ENCODE peak calls at places on chromosomes 12 and 14, in eight cellular contexts. D is left cardiac atrium; B is CD4-positive, alpha-beta T cell; U is spleen; H is glutamatergic neuron; K is T-helper 1 cell; W is SIG-M5; M is GM04504. C is an unnamed sample.

GRCh38 chr12:4723226-4723625 is 3.0 kb downstream of the GALNT8 start:
- DNase-seq in K (no peak), D (no peak), M (no peak), H (no peak), B (no peak), U (no peak), W (no peak), C (no peak)

GRCh38 chr12:132250707-132251106 is 78.7 kb downstream of the GALNT9 start:
- DNase-seq in B (no peak), W (no peak), M (no peak), K (no peak), U (peak), D (no peak), H (peak), C (no peak)

GRCh38 chr12:29519585-29520182 is 22.2 kb upstream of the OVCH1 start:
- DNase-seq in W (no peak), H (no peak), K (no peak), M (peak), B (no peak), U (no peak), D (peak), C (no peak)

GRCh38 chr14:22291406-22291805 is 297.6 kb downstream of the DAD1 start:
- DNase-seq in W (no peak), K (no peak), D (no peak), M (no peak), U (no peak), H (no peak), B (no peak), C (no peak)

GRCh38 chr12:94831081-94831747 is 172.3 kb downstream of the NDUFA12 start:
- DNase-seq in H (no peak), U (peak), K (no peak), D (no peak), B (no peak), M (no peak), W (peak), C (no peak)

GRCh38 chr14:51006781-51007211 is 62.5 kb upstream of the PYGL start:
- DNase-seq in H (peak), U (no peak), K (no peak), W (no peak), D (peak), M (peak), B (no peak), C (no peak)

GRCh38 chr14:67352055-67352454 is 7.5 kb downstream of the ATP6V1D start:
- DNase-seq in W (no peak), U (no peak), K (no peak), B (no peak), M (no peak), D (no peak), H (no peak), C (no peak)

GRCh38 chr12:123540899-123541662 is 7.6 kb upstream of the RILPL1 start:
- DNase-seq in K (no peak), H (no peak), B (no peak), U (no peak), D (no peak), M (no peak), W (no peak), C (no peak)

GRCh38 chr12:25775968-25776367 is 182.5 kb upstream of the RASSF8 start:
- DNase-seq in B (no peak), W (no peak), H (peak), D (no peak), U (no peak), M (peak), K (no peak), C (no peak)

GRCh38 chr14:102799684-102800562 is 22.7 kb downstream of the TRAF3 start:
- DNase-seq in M (peak), U (no peak), K (no peak), H (no peak), B (no peak), W (no peak), D (no peak), C (no peak)

GRCh38 chr14:55721353-55721752 is 141.3 kb downstream of the KTN1 start:
- DNase-seq in U (no peak), M (peak), H (no peak), B (no peak), D (no peak), W (no peak), K (no peak), C (no peak)

GRCh38 chr12:122206976-122207375 is 3.5 kb downstream of the B3GNT4 start:
- DNase-seq in K (no peak), W (no peak), M (no peak), B (no peak), D (no peak), H (no peak), U (no peak), C (no peak)

GRCh38 chr14:35234007-35234406 is 58.2 kb upstream of the PSMA6 start:
- DNase-seq in U (no peak), B (no peak), D (no peak), M (peak), K (no peak), W (no peak), H (no peak), C (no peak)

GRCh38 chr12:107093547-107094448 is at the start of gene CRY1:
- DNase-seq in B (peak), K (peak), D (peak), U (peak), M (peak), W (peak), H (peak), C (peak)

GRCh38 chr12:131948166-131948712 is 1.5 kb upstream of the EP400 start:
- DNase-seq in W (no peak), M (no peak), H (no peak), U (no peak), K (no peak), D (peak), B (no peak), C (no peak)

GRCh38 chr14:54085137-54085810 is 128.6 kb upstream of the BMP4 start:
- DNase-seq in H (no peak), D (no peak), K (no peak), B (no peak), U (no peak), M (no peak), W (no peak), C (no peak)

GRCh38 chr12:39502657-39503056 is 59.7 kb upstream of the KIF21A start:
- DNase-seq in H (no peak), W (no peak), K (no peak), B (no peak), M (no peak), D (no peak), U (no peak), C (no peak)

GRCh38 chr14:67373347-67373746 is 13.2 kb downstream of the EIF2S1 start:
- DNase-seq in H (no peak), M (no peak), W (no peak), B (no peak), K (no peak), U (no peak), D (no peak), C (no peak)

GRCh38 chr12:115396567-115396966 is 712.6 kb upstream of the TBX3 start:
- DNase-seq in W (no peak), K (no peak), M (no peak), H (no peak), B (no peak), D (no peak), U (no peak), C (no peak)

GRCh38 chr12:101567918-101568317 is 26.9 kb upstream of the MYBPC1 start:
- DNase-seq in W (no peak), B (no peak), U (no peak), D (no peak), K (no peak), M (no peak), H (no peak), C (no peak)

GRCh38 chr12:96989916-96990315 is 82.9 kb downstream of the NEDD1 start:
- DNase-seq in W (no peak), B (no peak), K (no peak), U (no peak), H (no peak), M (no peak), D (no peak), C (no peak)

GRCh38 chr12:64528616-64529015 is 76.7 kb downstream of the TBK1 start:
- DNase-seq in D (no peak), U (no peak), H (peak), M (no peak), K (no peak), W (no peak), B (no peak), C (no peak)

GRCh38 chr14:77151918-77152588 is 10.5 kb upstream of the ZDHHC22 start:
- DNase-seq in B (no peak), U (peak), W (no peak), K (no peak), H (no peak), D (no peak), M (no peak), C (no peak)

GRCh38 chr12:116880817-116881324 is 370 bp downstream of the HRK start:
- DNase-seq in U (peak), D (no peak), B (no peak), H (peak), M (no peak), K (no peak), W (no peak), C (no peak)

GRCh38 chr12:47412837-47413236 is 293.0 kb downstream of the RPAP3 start:
- DNase-seq in B (no peak), W (no peak), U (no peak), K (no peak), H (no peak), M (no peak), D (no peak), C (no peak)

GRCh38 chr12:4441355-4442330 is 4.0 kb downstream of the FGF6 start:
- DNase-seq in U (peak), B (no peak), K (no peak), D (no peak), W (no peak), M (no peak), H (no peak), C (no peak)

GRCh38 chr14:42248131-42248530 is 641.5 kb downstream of the LRFN5 start:
- DNase-seq in D (no peak), B (no peak), M (no peak), U (no peak), H (no peak), W (no peak), K (no peak), C (no peak)

GRCh38 chr12:131598717-131599116 is 112.2 kb upstream of the SFSWAP start:
- DNase-seq in W (no peak), M (no peak), K (no peak), D (no peak), H (peak), B (no peak), U (no peak), C (no peak)

GRCh38 chr12:58509116-58509885 is 411.0 kb downstream of the LRIG3 start:
- DNase-seq in H (no peak), W (no peak), U (no peak), D (no peak), M (no peak), K (no peak), B (no peak), C (no peak)